ENCODE peak calls at places on chromosomes 13 and 19, in eight cellular contexts. G, F, Y, N, V, C, D and B are unnamed samples.

GRCh38 chr13:66415444-66415843 is 814.7 kb downstream of the PCDH9 start:
- DNase-seq in Y (no peak), D (no peak), N (no peak), C (no peak), F (no peak), G (no peak), V (no peak), B (no peak)

GRCh38 chr13:113420833-113421600 is 32.3 kb downstream of the ADPRHL1 start:
- DNase-seq in D (no peak), V (peak), C (no peak), Y (no peak), N (no peak), G (no peak), F (no peak), B (peak)

GRCh38 chr19:48568345-48568886 is 16.4 kb downstream of the SULT2B1 start:
- DNase-seq in V (peak), G (peak), F (peak), N (peak), Y (peak), C (peak), D (peak), B (peak)

GRCh38 chr13:46686171-46686570 is 110.8 kb downstream of the ESD start:
- DNase-seq in D (no peak), C (no peak), G (no peak), V (no peak), N (no peak), F (no peak), Y (no peak), B (no peak)

GRCh38 chr19:6744381-6745288 is 5.2 kb downstream of the TRIP10 start:
- DNase-seq in C (peak), D (peak), Y (peak), F (peak), N (peak), V (peak), G (peak), B (peak)

GRCh38 chr13:106376411-106377112 is 158.9 kb downstream of the EFNB2 start:
- DNase-seq in N (no peak), F (peak), G (peak), Y (no peak), V (no peak), D (no peak), C (no peak), B (no peak)

GRCh38 chr19:14786421-14786851 is 8.1 kb upstream of the ADGRE2 start:
- DNase-seq in Y (no peak), F (no peak), C (peak), G (no peak), D (peak), N (no peak), V (peak), B (peak)

GRCh38 chr13:114108141-114108761 is 24.2 kb downstream of the RASA3 start:
- DNase-seq in C (peak), V (peak), N (no peak), F (no peak), D (peak), Y (no peak), G (no peak), B (no peak)

GRCh38 chr19:56347163-56347778 is 32.6 kb upstream of the ZSCAN5A start:
- DNase-seq in Y (no peak), C (no peak), F (no peak), V (no peak), G (no peak), N (no peak), D (no peak), B (no peak)

GRCh38 chr13:102003848-102004570 is 397.8 kb downstream of the FGF14 start:
- DNase-seq in N (no peak), F (no peak), G (no peak), D (no peak), Y (no peak), V (no peak), C (no peak), B (no peak)

GRCh38 chr19:309206-309565 is 18.0 kb upstream of the PLPP2 start:
- DNase-seq in G (peak), Y (no peak), D (peak), F (no peak), V (no peak), C (no peak), N (no peak), B (peak)

GRCh38 chr13:38686635-38687245 is at the start of gene FREM2:
- DNase-seq in C (no peak), N (no peak), Y (peak), V (no peak), F (peak), D (no peak), G (peak), B (no peak)

GRCh38 chr13:102670130-102670529 is 24.7 kb downstream of the METTL21C start:
- DNase-seq in C (no peak), D (no peak), G (no peak), N (no peak), V (no peak), Y (no peak), F (no peak), B (no peak)

GRCh38 chr19:18687740-18688465 is 4.4 kb downstream of the CRTC1 start:
- DNase-seq in F (no peak), N (no peak), D (no peak), V (no peak), C (no peak), G (no peak), Y (no peak), B (no peak)

GRCh38 chr13:111658150-111659100 is 338.0 kb downstream of the TEX29 start:
- DNase-seq in F (no peak), N (no peak), C (peak), Y (no peak), V (no peak), G (no peak), D (no peak), B (peak)

GRCh38 chr13:39676315-39676876 is 20.9 kb downstream of the COG6 start:
- DNase-seq in C (no peak), G (no peak), Y (no peak), N (peak), F (peak), D (no peak), V (no peak), B (no peak)

GRCh38 chr13:30224732-30225131 is 82.6 kb downstream of the KATNAL1 start:
- DNase-seq in G (no peak), F (no peak), C (no peak), N (no peak), V (no peak), Y (no peak), D (no peak), B (no peak)

GRCh38 chr13:32126756-32127155 is 95.2 kb downstream of the FRY start:
- DNase-seq in C (no peak), G (no peak), D (no peak), V (no peak), F (no peak), N (no peak), Y (no peak), B (no peak)

GRCh38 chr13:20174656-20175405 is 14.0 kb upstream of the GJA3 start:
- DNase-seq in V (peak), C (peak), F (peak), N (peak), D (peak), Y (peak), G (peak), B (peak)

GRCh38 chr19:7820588-7820987 is 9.4 kb upstream of the EVI5L start:
- DNase-seq in F (no peak), Y (no peak), C (no peak), D (no peak), G (no peak), V (no peak), N (no peak), B (no peak)

GRCh38 chr19:50817941-50818858 is 5.4 kb downstream of the KLK1 start:
- DNase-seq in C (no peak), N (no peak), G (peak), F (peak), V (peak), Y (no peak), D (peak), B (no peak)
- TF ChIP-seq POLR2A in C (no peak), N (no peak), G (no peak), F (no peak), V (no peak), Y (no peak), D (peak), B (no peak)

GRCh38 chr19:13031917-13032623 is 36.8 kb downstream of the NFIX start:
- DNase-seq in D (no peak), G (no peak), Y (no peak), C (no peak), V (peak), F (no peak), N (peak), B (no peak)

GRCh38 chr19:13034636-13035035 is 39.4 kb downstream of the NFIX start:
- DNase-seq in C (no peak), Y (no peak), D (no peak), F (no peak), G (no peak), V (no peak), N (no peak), B (no peak)

GRCh38 chr19:13032837-13033236 is 37.6 kb downstream of the NFIX start:
- DNase-seq in V (no peak), Y (no peak), N (no peak), G (no peak), D (no peak), C (no peak), F (no peak), B (no peak)

GRCh38 chr19:13033819-13034611 is 38.7 kb downstream of the NFIX start:
- DNase-seq in Y (peak), G (peak), V (peak), D (peak), F (peak), N (peak), C (no peak), B (peak)

GRCh38 chr19:13033244-13033643 is 38.0 kb downstream of the NFIX start:
- DNase-seq in C (no peak), D (no peak), G (no peak), F (no peak), V (no peak), Y (no peak), N (no peak), B (no peak)
- TF ChIP-seq CTCF in C (no peak), D (no peak), G (no peak), F (no peak), V (no peak), Y (no peak), N (no peak), B (no peak)

GRCh38 chr19:32810452-32810851 is 59.1 kb downstream of the SLC7A9 start:
- DNase-seq in D (no peak), G (no peak), C (peak), F (no peak), V (no peak), N (no peak), Y (no peak), B (no peak)

GRCh38 chr19:32809754-32810153 is 59.8 kb downstream of the SLC7A9 start:
- DNase-seq in V (no peak), D (no peak), G (no peak), F (no peak), Y (no peak), C (no peak), N (no peak), B (no peak)

GRCh38 chr19:32812036-32812435 is 57.5 kb downstream of the SLC7A9 start:
- DNase-seq in F (no peak), N (no peak), D (no peak), Y (no peak), G (no peak), V (no peak), C (no peak), B (no peak)

GRCh38 chr19:32812571-32812970 is 57.0 kb downstream of the SLC7A9 start:
- DNase-seq in F (no peak), N (no peak), G (no peak), D (no peak), Y (no peak), C (no peak), V (no peak), B (no peak)

GRCh38 chr19:32811151-32811550 is 58.4 kb downstream of the SLC7A9 start:
- DNase-seq in Y (no peak), D (no peak), F (no peak), C (no peak), V (no peak), N (no peak), G (no peak), B (no peak)
- H3K4me3 ChIP-seq in Y (no peak), D (no peak), F (no peak), C (no peak), V (no peak), N (no peak), G (no peak), B (no peak)

DNA sequence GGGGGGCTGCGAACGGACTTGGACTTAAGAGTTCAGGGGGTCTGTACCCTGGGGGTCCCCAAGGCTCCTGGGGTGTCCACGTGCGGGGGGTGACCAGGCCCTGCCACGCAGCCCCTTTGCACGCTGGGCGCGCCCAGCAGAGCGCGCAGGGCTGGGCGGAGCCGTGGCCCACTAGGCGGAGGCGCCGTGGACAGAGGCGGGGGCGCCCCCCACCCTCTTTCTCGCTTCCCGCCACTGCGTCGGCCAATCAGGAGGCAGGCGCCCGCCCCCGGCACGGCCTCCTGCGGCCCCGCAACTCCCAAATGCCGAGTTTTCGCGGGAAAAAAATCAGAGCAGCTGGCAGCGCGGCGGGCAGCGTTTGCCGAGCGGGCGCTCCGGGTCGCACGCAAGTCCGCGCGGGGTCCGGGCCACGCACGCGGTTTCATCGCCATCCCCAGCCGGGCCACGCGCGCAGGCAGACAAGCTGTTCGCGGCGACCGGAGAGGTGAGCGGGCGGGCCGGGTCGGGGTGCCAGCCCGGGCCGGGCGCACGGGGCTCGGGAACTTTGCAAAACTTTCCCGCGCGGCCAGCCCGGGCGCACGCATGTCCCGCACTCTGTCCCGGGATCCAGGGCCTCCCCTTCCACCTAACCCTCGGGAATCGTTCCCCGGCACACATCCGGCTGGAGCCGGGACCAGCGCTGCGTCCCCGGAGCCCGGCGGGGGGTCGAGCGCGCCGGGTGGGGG is at the start of gene UHRF1:
- DNase-seq in V (no peak), Y (no peak), C (no peak), D (no peak), F (no peak), G (no peak), N (no peak), B (no peak)
- TF ChIP-seq POLR2A in V (no peak), Y (no peak), C (no peak), D (no peak), F (no peak), G (no peak), N (no peak), B (no peak)

GRCh38 chr19:52398091-52398461 is 427 bp downstream of the ZNF528 start:
- DNase-seq in Y (no peak), G (no peak), N (no peak), V (no peak), C (no peak), D (no peak), F (peak), B (no peak)
- TF ChIP-seq CTCF in Y (no peak), G (no peak), N (no peak), V (no peak), C (no peak), D (no peak), F (no peak), B (no peak)

GRCh38 chr19:4794971-4795370 is 3.4 kb downstream of the FEM1A start:
- DNase-seq in F (no peak), G (no peak), Y (no peak), V (no peak), N (no peak), D (no peak), C (no peak), B (no peak)

GRCh38 chr19:4795400-4795799 is 3.9 kb downstream of the FEM1A start:
- DNase-seq in C (no peak), V (no peak), N (no peak), Y (no peak), G (no peak), D (no peak), F (no peak), B (no peak)

GRCh38 chr19:4791183-4792018 is at the start of gene FEM1A:
- DNase-seq in C (peak), G (peak), F (peak), Y (peak), V (peak), N (peak), D (peak), B (peak)
- H3K4me3 ChIP-seq in C (peak), G (peak), F (peak), Y (peak), V (peak), N (peak), D (peak), B (peak)

DNA sequence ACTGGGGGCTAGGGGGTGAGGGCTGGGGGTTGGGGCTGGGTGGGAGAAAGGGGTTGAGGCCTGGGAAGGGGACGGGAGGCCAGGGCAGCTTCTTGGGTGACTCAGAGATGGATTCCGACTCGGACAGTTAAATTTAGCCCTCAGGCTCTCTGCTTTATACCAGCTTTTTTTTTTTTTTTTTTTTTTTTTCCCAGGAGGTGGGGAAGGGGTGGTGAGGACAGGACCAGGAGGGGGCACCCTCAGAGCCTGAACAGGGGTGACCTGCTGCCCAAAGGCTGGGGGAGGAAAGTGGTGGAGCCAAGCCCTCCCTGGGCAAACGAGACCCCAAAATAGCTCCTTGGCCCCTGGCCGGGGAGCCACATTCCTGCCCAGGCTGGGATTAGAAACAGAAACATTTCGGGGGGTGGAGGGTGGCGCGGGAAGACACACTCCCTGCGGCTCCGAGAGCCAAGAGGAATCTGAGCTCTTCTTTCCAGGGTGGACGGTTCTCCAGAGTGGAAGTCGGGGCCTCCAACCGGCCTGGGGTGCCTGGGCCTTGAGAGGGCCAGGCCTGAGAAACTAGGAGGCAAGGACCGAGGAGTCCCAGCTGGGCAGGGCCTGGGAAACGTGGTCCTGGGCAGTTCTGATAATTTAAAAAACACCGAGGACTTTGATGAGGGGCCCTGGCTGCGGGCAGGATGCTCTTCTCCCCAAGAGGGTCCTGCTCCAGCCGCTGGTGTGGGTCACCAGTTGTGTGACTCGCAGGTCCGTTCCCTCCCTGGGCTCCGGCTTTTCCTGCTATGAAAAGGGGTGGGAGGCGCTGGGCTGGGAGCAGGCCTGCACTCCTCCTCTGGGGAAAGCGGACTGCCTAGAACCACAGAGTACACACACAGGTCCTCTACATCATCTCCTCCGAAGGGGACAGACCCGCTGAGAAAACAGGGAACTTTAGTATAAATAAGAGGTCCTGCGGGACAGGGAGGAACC is 813 bp upstream of the DMPK start:
- DNase-seq in G (no peak), D (no peak), N (no peak), C (no peak), Y (peak), V (peak), F (no peak), B (no peak)
- TF ChIP-seq POLR2A in G (no peak), D (no peak), N (no peak), C (no peak), Y (no peak), V (no peak), F (no peak), B (no peak)